ENCODE peak calls at places on chromosomes 11 and 22, in five cellular contexts. One of them, this sample, is unnamed.

GRCh38 chr22:36816635-36817428 is at the start of gene PVALB:
- DNase-seq in SW480: no peak
- DNase-seq in bronchial epithelial cell: no peak
- DNase-seq in psoas muscle: no peak
- DNase-seq in mesothelial cell of epicardium: peak; percentile 73
- DNase-seq in this sample: peak; percentile 57

GRCh38 chr11:108624196-108624925 is 30.8 kb upstream of the EXPH5 start:
- DNase-seq in psoas muscle: no peak
- DNase-seq in SW480: no peak
- DNase-seq in bronchial epithelial cell: no peak
- DNase-seq in mesothelial cell of epicardium: no peak
- DNase-seq in this sample: no peak

GRCh38 chr22:39486951-39487825 is 14.9 kb upstream of the MIEF1 start:
- DNase-seq in SW480: no peak
- DNase-seq in psoas muscle: peak; percentile 52
- DNase-seq in bronchial epithelial cell: no peak
- DNase-seq in mesothelial cell of epicardium: no peak
- DNase-seq in this sample: peak; percentile 48

GRCh38 chr11:71182791-71183556 is 69.4 kb downstream of the SHANK2 start:
- DNase-seq in SW480: no peak
- DNase-seq in mesothelial cell of epicardium: no peak
- DNase-seq in bronchial epithelial cell: peak; percentile 54
- DNase-seq in psoas muscle: no peak
- DNase-seq in this sample: no peak

GRCh38 chr11:132054822-132055221 is 684.4 kb downstream of the NTM start:
- DNase-seq in SW480: peak; percentile 33
- DNase-seq in mesothelial cell of epicardium: no peak
- DNase-seq in psoas muscle: no peak
- DNase-seq in bronchial epithelial cell: peak; percentile 81
- DNase-seq in this sample: no peak

GRCh38 chr11:109034341-109034696 is 369.4 kb downstream of the DDX10 start:
- DNase-seq in SW480: no peak
- DNase-seq in mesothelial cell of epicardium: no peak
- DNase-seq in psoas muscle: no peak
- DNase-seq in bronchial epithelial cell: peak; percentile 33
- DNase-seq in this sample: no peak

GRCh38 chr11:127106142-127106541 is 105.6 kb upstream of the KIRREL3 start:
- DNase-seq in bronchial epithelial cell: no peak
- DNase-seq in SW480: peak; percentile 62
- DNase-seq in mesothelial cell of epicardium: no peak
- DNase-seq in psoas muscle: no peak
- DNase-seq in this sample: no peak

GRCh38 chr11:113796663-113797259 is 17.2 kb downstream of the CLDN25 start:
- DNase-seq in bronchial epithelial cell: peak; percentile 44
- DNase-seq in SW480: peak; percentile 43
- DNase-seq in psoas muscle: no peak
- DNase-seq in mesothelial cell of epicardium: no peak
- DNase-seq in this sample: no peak

GRCh38 chr11:35969089-35970046 is 25.5 kb downstream of the LDLRAD3 start:
- DNase-seq in mesothelial cell of epicardium: no peak
- DNase-seq in SW480: no peak
- DNase-seq in psoas muscle: no peak
- DNase-seq in bronchial epithelial cell: no peak
- DNase-seq in this sample: no peak

GRCh38 chr11:32307449-32307848 is 127.9 kb downstream of the WT1 start:
- DNase-seq in mesothelial cell of epicardium: no peak
- DNase-seq in psoas muscle: no peak
- DNase-seq in SW480: no peak
- DNase-seq in bronchial epithelial cell: no peak
- DNase-seq in this sample: no peak

GRCh38 chr22:37207981-37208380 is 4.3 kb downstream of the SSTR3 start:
- DNase-seq in psoas muscle: no peak
- DNase-seq in bronchial epithelial cell: no peak
- DNase-seq in mesothelial cell of epicardium: no peak
- DNase-seq in SW480: no peak
- DNase-seq in this sample: no peak

GRCh38 chr11:2202071-2202899 is 30.7 kb upstream of the TH start:
- DNase-seq in bronchial epithelial cell: peak; percentile 73
- DNase-seq in SW480: peak; percentile 96
- DNase-seq in mesothelial cell of epicardium: no peak
- DNase-seq in psoas muscle: peak; percentile 37
- DNase-seq in this sample: no peak

GRCh38 chr11:102986815-102987214 is 31.3 kb upstream of the MMP13 start:
- DNase-seq in SW480: no peak
- DNase-seq in bronchial epithelial cell: peak; percentile 84
- DNase-seq in psoas muscle: no peak
- DNase-seq in mesothelial cell of epicardium: no peak
- DNase-seq in this sample: no peak

GRCh38 chr22:24102366-24103200 is 78.7 kb upstream of the SUSD2 start:
- DNase-seq in SW480: no peak
- DNase-seq in psoas muscle: no peak
- DNase-seq in bronchial epithelial cell: no peak
- DNase-seq in mesothelial cell of epicardium: no peak
- DNase-seq in this sample: peak; percentile 24

GRCh38 chr11:18419040-18419439 is 6.9 kb downstream of the LDHC start:
- DNase-seq in bronchial epithelial cell: no peak
- DNase-seq in mesothelial cell of epicardium: no peak
- DNase-seq in psoas muscle: no peak
- DNase-seq in SW480: no peak
- DNase-seq in this sample: no peak

GRCh38 chr11:28517621-28518020 is 409.4 kb downstream of the METTL15 start:
- DNase-seq in mesothelial cell of epicardium: no peak
- DNase-seq in SW480: no peak
- DNase-seq in psoas muscle: no peak
- DNase-seq in bronchial epithelial cell: no peak
- DNase-seq in this sample: no peak

GRCh38 chr22:26550498-26551033 is 38.3 kb upstream of the TFIP11 start:
- DNase-seq in psoas muscle: peak; percentile 62
- DNase-seq in mesothelial cell of epicardium: no peak
- DNase-seq in bronchial epithelial cell: no peak
- DNase-seq in SW480: peak; percentile 28
- DNase-seq in this sample: peak; percentile 86

GRCh38 chr11:100221791-100222190 is 465.3 kb upstream of the ARHGAP42 start:
- DNase-seq in SW480: no peak
- DNase-seq in psoas muscle: no peak
- DNase-seq in mesothelial cell of epicardium: no peak
- DNase-seq in bronchial epithelial cell: no peak
- DNase-seq in this sample: no peak

GRCh38 chr11:126194121-126194543 is 17.3 kb downstream of the RPUSD4 start:
- DNase-seq in mesothelial cell of epicardium: peak; percentile 73
- DNase-seq in psoas muscle: no peak
- DNase-seq in bronchial epithelial cell: peak; percentile 45
- DNase-seq in SW480: peak; percentile 54
- DNase-seq in this sample: no peak

GRCh38 chr11:371716-372590 is 2.7 kb downstream of the B4GALNT4 start:
- DNase-seq in psoas muscle: peak; percentile 48
- DNase-seq in bronchial epithelial cell: no peak
- DNase-seq in mesothelial cell of epicardium: no peak
- DNase-seq in SW480: no peak
- DNase-seq in this sample: no peak

GRCh38 chr11:2186669-2187266 is 15.2 kb upstream of the TH start:
- DNase-seq in psoas muscle: no peak
- DNase-seq in mesothelial cell of epicardium: no peak
- DNase-seq in bronchial epithelial cell: peak; percentile 45
- DNase-seq in SW480: no peak
- DNase-seq in this sample: peak; percentile 58

GRCh38 chr11:128908391-128909246 is 17.5 kb downstream of the KCNJ5 start:
- DNase-seq in psoas muscle: peak; percentile 83
- DNase-seq in SW480: peak; percentile 75
- DNase-seq in mesothelial cell of epicardium: no peak
- DNase-seq in bronchial epithelial cell: peak; percentile 87
- DNase-seq in this sample: peak; percentile 81

GRCh38 chr11:13313005-13313819 is 35.6 kb downstream of the BMAL1 start:
- DNase-seq in psoas muscle: no peak
- DNase-seq in mesothelial cell of epicardium: no peak
- DNase-seq in SW480: no peak
- DNase-seq in bronchial epithelial cell: peak; percentile 72
- DNase-seq in this sample: no peak

GRCh38 chr11:8080674-8081590 is at the start of gene TUB:
- DNase-seq in mesothelial cell of epicardium: peak; percentile 72
- DNase-seq in SW480: no peak
- DNase-seq in bronchial epithelial cell: no peak
- DNase-seq in psoas muscle: no peak
- DNase-seq in this sample: peak; percentile 56

GRCh38 chr11:68509105-68509504 is 48.6 kb downstream of the PPP6R3 start:
- DNase-seq in bronchial epithelial cell: no peak
- DNase-seq in mesothelial cell of epicardium: no peak
- DNase-seq in psoas muscle: no peak
- DNase-seq in SW480: no peak
- DNase-seq in this sample: no peak

GRCh38 chr11:1691027-1691877 is 5.7 kb upstream of the KRTAP5-6 start:
- DNase-seq in SW480: peak; percentile 61
- DNase-seq in psoas muscle: no peak
- DNase-seq in mesothelial cell of epicardium: no peak
- DNase-seq in bronchial epithelial cell: no peak
- DNase-seq in this sample: no peak

GRCh38 chr22:46756097-46756496 is 6.4 kb upstream of the TBC1D22A start:
- DNase-seq in bronchial epithelial cell: no peak
- DNase-seq in psoas muscle: no peak
- DNase-seq in SW480: no peak
- DNase-seq in mesothelial cell of epicardium: no peak
- DNase-seq in this sample: peak; percentile 3

GRCh38 chr11:77547863-77548551 is 41.7 kb upstream of the AQP11 start:
- DNase-seq in bronchial epithelial cell: peak; percentile 64
- DNase-seq in psoas muscle: no peak
- DNase-seq in mesothelial cell of epicardium: no peak
- DNase-seq in SW480: peak; percentile 78
- DNase-seq in this sample: no peak